ENCODE peak calls at places on chromosome 18, in six cellular contexts. M is IMR-90, N is DND-41, V is cardiac fibroblast, X is lower leg skin, H is A549. U is an unnamed sample.

GRCh38 chr18:48330016-48330991 is 78.9 kb downstream of the ZBTB7C start:
- DNase-seq in N (no peak), X (no peak), H (peak; percentile 32), M (peak; percentile 69), V (peak; percentile 72), U (no peak)

GRCh38 chr18:12309683-12310198 is 1.7 kb downstream of the TUBB6 start:
- DNase-seq in X (no peak), N (no peak), V (peak; percentile 41), M (no peak), H (no peak), U (no peak)

GRCh38 chr18:54647176-54647575 is 56.1 kb downstream of the DYNAP start:
- DNase-seq in H (no peak), N (peak; percentile 8), X (no peak), M (peak; percentile 4), V (peak; percentile 29), U (no peak)

GRCh38 chr18:55319517-55319905 is 268.5 kb downstream of the TCF4 start:
- DNase-seq in N (no peak), M (peak; percentile 62), V (peak; percentile 64), H (no peak), X (no peak), U (no peak)

GRCh38 chr18:9787716-9788115 is 79.6 kb downstream of the RAB31 start:
- DNase-seq in V (peak; percentile 79), H (no peak), X (no peak), M (peak; percentile 48), N (no peak), U (no peak)

GRCh38 chr18:21486905-21487437 is 113.5 kb downstream of the ESCO1 start:
- DNase-seq in V (no peak), M (no peak), N (no peak), X (no peak), H (no peak), U (no peak)

GRCh38 chr18:9221040-9221439 is 84.5 kb downstream of the ANKRD12 start:
- DNase-seq in M (no peak), H (no peak), X (no peak), V (no peak), N (no peak), U (no peak)

GRCh38 chr18:40565805-40566509 is 1389.1 kb upstream of the PIK3C3 start:
- DNase-seq in V (no peak), H (no peak), M (no peak), X (no peak), N (no peak), U (no peak)

GRCh38 chr18:44743626-44744025 is 62.9 kb downstream of the SETBP1 start:
- DNase-seq in M (no peak), H (no peak), N (no peak), V (no peak), X (no peak), U (no peak)

GRCh38 chr18:69757733-69758132 is 189.9 kb downstream of the CD226 start:
- DNase-seq in V (no peak), H (no peak), M (peak; percentile 66), X (no peak), N (no peak), U (no peak)

GRCh38 chr18:25111382-25112070 is 240.4 kb downstream of the ZNF521 start:
- DNase-seq in N (no peak), H (no peak), M (no peak), X (no peak), V (no peak), U (no peak)

GRCh38 chr18:43719264-43719795 is 442.0 kb upstream of the SYT4 start:
- DNase-seq in H (no peak), M (no peak), N (no peak), V (no peak), X (no peak), U (no peak)

GRCh38 chr18:31716362-31716761 is 32.0 kb upstream of the B4GALT6 start:
- DNase-seq in M (no peak), X (no peak), H (no peak), V (no peak), N (no peak), U (no peak)

GRCh38 chr18:63365909-63366269 is 1.1 kb downstream of the KDSR start:
- DNase-seq in X (no peak), H (peak; percentile 3), M (peak; percentile 6), N (no peak), V (peak; percentile 17), U (no peak)

GRCh38 chr18:11055721-11056120 is 93.6 kb downstream of the PIEZO2 start:
- DNase-seq in H (no peak), X (no peak), N (no peak), M (no peak), V (no peak), U (no peak)

GRCh38 chr18:47204908-47205522 is 28.9 kb upstream of the IER3IP1 start:
- DNase-seq in X (no peak), N (peak; percentile 30), V (peak; percentile 56), M (peak; percentile 27), H (peak; percentile 18), U (no peak)

GRCh38 chr18:26073742-26074141 is 16.7 kb downstream of the SS18 start:
- DNase-seq in H (no peak), M (no peak), X (no peak), V (peak; percentile 39), N (no peak), U (no peak)

GRCh38 chr18:13603304-13604019 is 122.9 kb downstream of the FAM210A start:
- DNase-seq in X (no peak), V (no peak), N (no peak), M (no peak), H (no peak), U (no peak)

GRCh38 chr18:36297419-36298112 is at the start of gene FHOD3:
- DNase-seq in V (peak; percentile 66), N (no peak), M (peak; percentile 49), X (no peak), H (peak; percentile 27), U (peak; percentile 81)

GRCh38 chr18:36298113-36298701 is 694 bp downstream of the FHOD3 start:
- DNase-seq in H (no peak), M (no peak), N (no peak), X (no peak), V (no peak), U (no peak)

GRCh38 chr18:36295214-36295613 is 2.3 kb upstream of the FHOD3 start:
- DNase-seq in N (no peak), H (no peak), V (no peak), X (no peak), M (no peak), U (no peak)

GRCh38 chr18:36295880-36296301 is 1.6 kb upstream of the FHOD3 start:
- DNase-seq in N (no peak), V (no peak), H (no peak), X (no peak), M (no peak), U (no peak)

DNA sequence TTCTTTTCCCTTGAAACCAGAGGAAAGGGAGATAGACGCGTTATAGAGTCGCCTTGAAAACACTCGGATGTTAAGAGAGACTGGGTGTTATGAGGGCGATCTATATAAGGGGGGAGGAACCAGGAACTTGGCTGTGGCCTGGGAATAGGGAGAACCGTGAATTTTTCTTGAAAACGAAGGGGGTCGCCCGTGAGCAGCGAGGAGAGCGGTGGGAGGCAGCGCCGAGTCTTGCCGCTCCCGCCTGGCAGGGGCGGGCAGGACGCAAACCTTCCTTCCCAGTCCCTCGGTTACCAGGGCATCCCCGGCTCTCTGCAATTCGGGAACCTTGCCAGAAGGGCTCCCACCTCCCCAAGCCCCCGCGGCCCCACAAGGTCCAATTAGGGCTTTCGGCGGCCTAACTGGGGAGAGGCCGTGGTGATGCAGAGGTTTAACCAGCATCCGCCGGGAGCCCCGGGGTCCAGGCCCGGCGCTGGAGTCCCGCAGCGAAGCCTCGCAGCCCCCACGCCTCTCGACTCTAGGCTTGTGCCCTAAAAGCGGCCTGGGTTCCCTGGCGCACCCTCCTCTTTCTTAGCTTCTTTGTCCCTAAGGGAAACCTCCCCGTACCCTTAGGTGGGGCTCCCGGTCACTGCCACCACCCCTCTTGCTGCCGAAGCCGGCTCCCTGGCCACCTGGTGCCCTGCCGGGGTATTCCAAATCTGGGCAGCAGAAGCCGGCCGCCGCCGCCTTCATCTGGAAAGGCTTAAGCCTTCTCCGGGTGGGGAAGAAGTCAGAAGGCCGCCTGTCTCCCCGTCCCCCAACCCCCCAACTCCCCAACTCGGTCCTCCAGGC is 708 bp upstream of the FHOD3 start:
- DNase-seq in H (peak; percentile 46), M (peak; percentile 77), V (peak; percentile 87), N (no peak), X (no peak), U (peak; percentile 83)
- TF ChIP-seq CTCF in H (peak; percentile 46), M (peak; percentile 71), V (peak; percentile 56), N (no peak), X (no peak), U (peak; percentile 62)

GRCh38 chr18:58045265-58046086 is 1.4 kb downstream of the NEDD4L start:
- DNase-seq in H (no peak), V (peak; percentile 32), M (peak; percentile 31), X (peak; percentile 43), N (peak; percentile 6), U (peak; percentile 79)

GRCh38 chr18:58046087-58046793 is 2.2 kb downstream of the NEDD4L start:
- DNase-seq in X (no peak), N (no peak), M (no peak), H (no peak), V (no peak), U (no peak)

GRCh38 chr18:58042826-58043362 is 1.1 kb upstream of the NEDD4L start:
- DNase-seq in V (no peak), H (no peak), X (no peak), N (no peak), M (no peak), U (no peak)

GRCh38 chr18:58043452-58044369 is at the start of gene NEDD4L:
- DNase-seq in X (peak; percentile 76), V (peak; percentile 90), N (peak; percentile 84), H (peak; percentile 55), M (peak; percentile 83), U (peak; percentile 91)

GRCh38 chr18:58044370-58045264 is 591 bp downstream of the NEDD4L start:
- DNase-seq in H (peak; percentile 32), X (peak; percentile 32), M (peak; percentile 34), V (peak; percentile 33), N (no peak), U (peak; percentile 76)
- TF ChIP-seq CTCF in H (no peak), X (no peak), M (no peak), V (no peak), N (no peak), U (peak; percentile 49)

GRCh38 chr18:42614619-42615293 is 500.7 kb downstream of the RIT2 start:
- DNase-seq in H (no peak), V (peak; percentile 45), X (no peak), M (no peak), N (no peak), U (no peak)

GRCh38 chr18:42619771-42620170 is 495.7 kb downstream of the RIT2 start:
- DNase-seq in H (no peak), X (no peak), M (no peak), V (no peak), N (no peak), U (no peak)

GRCh38 chr18:42617086-42617725 is 498.3 kb downstream of the RIT2 start:
- DNase-seq in H (no peak), N (no peak), X (no peak), M (no peak), V (no peak), U (no peak)

DNA sequence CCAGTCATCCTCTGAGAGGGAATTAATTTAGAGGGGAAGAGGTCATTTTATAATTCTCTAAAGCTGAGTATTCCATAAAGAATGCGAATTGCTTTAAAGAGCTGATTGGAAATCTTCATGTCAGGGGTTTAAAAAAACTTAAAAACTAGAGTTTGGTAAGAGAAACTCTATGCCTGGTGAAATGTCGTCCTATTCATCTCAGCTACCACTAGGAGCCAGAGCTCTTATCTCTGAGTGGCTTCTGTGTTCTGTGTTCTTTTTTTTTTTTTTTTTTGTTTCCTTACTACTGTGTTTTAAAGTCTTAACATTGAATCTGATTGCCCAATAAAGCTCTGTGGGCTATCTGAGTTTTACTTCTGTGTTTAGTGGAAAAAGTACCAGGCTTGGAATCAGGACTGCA is 494.9 kb downstream of the RIT2 start:
- DNase-seq in H (no peak), M (no peak), X (no peak), N (no peak), V (peak; percentile 22), U (no peak)
- TF ChIP-seq CTCF in H (no peak), M (no peak), X (no peak), N (no peak), V (no peak), U (peak; percentile 57)

GRCh38 chr18:74517236-74517630 is 17.1 kb upstream of the CNDP1 start:
- DNase-seq in M (no peak), V (no peak), N (no peak), X (no peak), H (no peak), U (peak; percentile 49)
- TF ChIP-seq CTCF in M (no peak), V (no peak), N (no peak), X (no peak), H (no peak), U (no peak)